ENCODE peak calls at places on chromosomes 7 and 10, in nine cellular contexts. D is type B pancreatic cell, V is SJSA1, M is M059J, A is NCI-H1092, P is small intestine, X is left lobe of liver, Z is NCI-H2029 treated with DMSO at 0.1 percent for 48 hours, C is amygdala. I is an unnamed sample.

GRCh38 chr7:74372511-74373111 is 81.1 kb upstream of the GTF2IRD1 start:
- DNase-seq in D (no peak), V (no peak), M (no peak), A (no peak), P (no peak), X (no peak), Z (peak), C (peak), I (no peak)

GRCh38 chr7:82291931-82292330 is 151.6 kb downstream of the CACNA2D1 start:
- DNase-seq in D (no peak), V (no peak), M (no peak), A (no peak), P (peak), X (no peak), Z (no peak), C (no peak), I (no peak)

GRCh38 chr10:98340261-98340675 is 72.3 kb upstream of the LOXL4 start:
- DNase-seq in D (no peak), V (no peak), M (peak), A (no peak), P (no peak), X (no peak), Z (no peak), C (no peak), I (no peak)

GRCh38 chr10:98168147-98168546 is 33.7 kb downstream of the R3HCC1L start:
- DNase-seq in D (no peak), V (no peak), M (no peak), A (no peak), P (no peak), X (no peak), Z (no peak), C (no peak), I (no peak)

GRCh38 chr7:69941077-69941476 is 342.8 kb downstream of the AUTS2 start:
- DNase-seq in D (no peak), V (no peak), M (peak), A (no peak), P (no peak), X (no peak), Z (no peak), C (no peak), I (no peak)

GRCh38 chr7:139626817-139627216 is 103.3 kb downstream of the CLEC2L start:
- DNase-seq in D (no peak), V (no peak), M (peak), A (no peak), P (no peak), X (no peak), Z (no peak), C (no peak), I (no peak)

GRCh38 chr7:5549096-5549896 is 125.7 kb upstream of the TNRC18 start:
- DNase-seq in D (no peak), V (peak), M (peak), A (no peak), P (peak), X (no peak), Z (no peak), C (no peak), I (no peak)

GRCh38 chr10:35690534-35690933 is 48.4 kb upstream of the FZD8 start:
- DNase-seq in D (no peak), V (no peak), M (no peak), A (peak), P (no peak), X (no peak), Z (peak), C (no peak), I (peak)

GRCh38 chr10:71266147-71266917 is 52.7 kb upstream of the SLC29A3 start:
- DNase-seq in D (no peak), V (no peak), M (no peak), A (peak), P (peak), X (peak), Z (no peak), C (no peak), I (peak)